ENCODE peak calls at places on chromosomes 5 and 9, in five cellular contexts. D is HFFc6, L is natural killer cell, A is coronary artery, V is cardiac fibroblast. E is an unnamed sample.

GRCh38 chr9:136142859-136143214 is 24.2 kb upstream of the TMEM250 start:
- DNase-seq in D (no peak), A (no peak), V (no peak), L (no peak), E (no peak)

GRCh38 chr9:106284300-106284699 is 578.7 kb upstream of the ZNF462 start:
- DNase-seq in L (no peak), A (no peak), D (no peak), V (no peak), E (no peak)

GRCh38 chr9:98187926-98188325 is 4.5 kb downstream of the CORO2A start:
- DNase-seq in L (no peak), A (no peak), V (no peak), D (no peak), E (no peak)

GRCh38 chr9:14906000-14906399 is 4.2 kb downstream of the FREM1 start:
- DNase-seq in L (no peak), A (no peak), D (no peak), V (no peak), E (no peak)

GRCh38 chr9:96719538-96720315 is 58.2 kb downstream of the ZNF510 start:
- DNase-seq in L (no peak), A (no peak), D (no peak), V (no peak), E (no peak)

GRCh38 chr9:80679920-80680319 is 1009.4 kb downstream of the TLE1 start:
- DNase-seq in D (no peak), V (no peak), L (no peak), A (no peak), E (no peak)

GRCh38 chr5:80739487-80739886 is 84.7 kb upstream of the DHFR start:
- DNase-seq in D (no peak), L (no peak), V (no peak), A (no peak), E (no peak)

GRCh38 chr9:89455356-89455824 is 42.5 kb downstream of the SEMA4D start:
- DNase-seq in A (no peak), D (no peak), V (no peak), L (no peak), E (no peak)

GRCh38 chr9:127776919-127777280 is 1.6 kb downstream of the SH2D3C start:
- DNase-seq in V (no peak), A (no peak), L (no peak), D (no peak), E (no peak)

GRCh38 chr9:121656941-121657340 is 5.5 kb downstream of the DAB2IP start:
- DNase-seq in D (no peak), L (no peak), A (no peak), V (no peak), E (no peak)

GRCh38 chr9:128149951-128150593 is 819 bp downstream of the LCN2 start:
- DNase-seq in V (no peak), D (no peak), L (no peak), A (no peak), E (no peak)

GRCh38 chr5:168327019-168327421 is 35.6 kb downstream of the WWC1 start:
- DNase-seq in V (no peak), A (no peak), D (peak; percentile 22), L (no peak), E (no peak)

GRCh38 chr5:60843693-60844428 is at the start of gene ELOVL7:
- DNase-seq in L (no peak), D (no peak), A (no peak), V (no peak), E (no peak)

GRCh38 chr5:931570-932145 is 39.0 kb downstream of the TRIP13 start:
- DNase-seq in V (no peak), A (no peak), D (no peak), L (no peak), E (no peak)

GRCh38 chr5:138604176-138604785 is 29.1 kb upstream of the HSPA9 start:
- DNase-seq in L (no peak), A (no peak), D (no peak), V (no peak), E (no peak)

GRCh38 chr9:4262735-4263141 is 37.1 kb downstream of the GLIS3 start:
- DNase-seq in L (no peak), D (peak; percentile 64), A (no peak), V (peak; percentile 92), E (peak; percentile 57)

GRCh38 chr5:176438959-176439757 is 9.0 kb upstream of the FAF2 start:
- DNase-seq in V (peak; percentile 70), L (no peak), A (no peak), D (peak; percentile 63), E (peak; percentile 35)

GRCh38 chr5:146130440-146131045 is 25.2 kb upstream of the PLAC8L1 start:
- DNase-seq in V (peak; percentile 58), A (no peak), D (peak; percentile 31), L (no peak), E (peak; percentile 28)

GRCh38 chr9:18703086-18703750 is 229.3 kb downstream of the ADAMTSL1 start:
- DNase-seq in A (no peak), V (no peak), L (no peak), D (no peak), E (no peak)

GRCh38 chr5:81006955-81007636 is 46.9 kb downstream of the RASGRF2 start:
- DNase-seq in L (no peak), V (no peak), D (no peak), A (no peak), E (no peak)

GRCh38 chr5:132790201-132790870 is 13.3 kb upstream of the SEPTIN8 start:
- DNase-seq in V (no peak), D (no peak), A (no peak), L (no peak), E (no peak)

GRCh38 chr5:34715711-34716110 is 59.6 kb downstream of the RAI14 start:
- DNase-seq in L (no peak), V (peak; percentile 80), D (peak; percentile 52), A (no peak), E (no peak)

GRCh38 chr5:145827275-145827674 is 7.9 kb downstream of the PRELID2 start:
- DNase-seq in A (no peak), L (no peak), D (no peak), V (peak; percentile 9), E (no peak)

GRCh38 chr9:11257992-11258391 is 645.2 kb upstream of the PTPRD start:
- DNase-seq in A (no peak), D (no peak), V (no peak), L (no peak), E (no peak)

GRCh38 chr5:7209583-7210139 is 186.3 kb upstream of the ADCY2 start:
- DNase-seq in L (no peak), D (no peak), V (no peak), A (no peak), E (no peak)

GRCh38 chr5:27311544-27311943 is 273.2 kb upstream of the CDH9 start:
- DNase-seq in D (no peak), V (peak; percentile 65), A (no peak), L (no peak), E (no peak)

GRCh38 chr9:114664181-114664580 is 6.6 kb upstream of the TEX53 start:
- DNase-seq in D (no peak), L (no peak), V (no peak), A (no peak), E (no peak)

GRCh38 chr9:130634801-130635200 is 29.6 kb upstream of the PRDM12 start:
- DNase-seq in A (no peak), L (no peak), D (no peak), V (no peak), E (no peak)

GRCh38 chr5:264346-264745 is 7.1 kb upstream of the PDCD6 start:
- DNase-seq in L (no peak), D (no peak), V (no peak), A (no peak), E (no peak)

GRCh38 chr9:114718801-114719221 is 36.8 kb upstream of the TEX48 start:
- DNase-seq in D (no peak), L (no peak), A (no peak), V (no peak), E (no peak)

GRCh38 chr5:57749396-57749795 is 266.8 kb upstream of the ACTBL2 start:
- DNase-seq in L (no peak), A (no peak), D (no peak), V (peak; percentile 72), E (peak; percentile 46)

GRCh38 chr5:40367260-40367659 is 312.5 kb upstream of the PTGER4 start:
- DNase-seq in D (peak; percentile 12), L (no peak), V (peak; percentile 46), A (no peak), E (no peak)

GRCh38 chr5:133287500-133287899 is 235.7 kb downstream of the HSPA4 start:
- DNase-seq in A (no peak), D (no peak), V (peak; percentile 43), L (no peak), E (no peak)

GRCh38 chr9:94632736-94633135 is 6.6 kb downstream of the FBP1 start:
- DNase-seq in V (no peak), D (peak; percentile 14), L (no peak), A (no peak), E (no peak)

GRCh38 chr5:130277002-130277401 is 372.7 kb downstream of the CHSY3 start:
- DNase-seq in V (no peak), A (no peak), L (no peak), D (no peak), E (no peak)

GRCh38 chr9:105881654-105882349 is 187.5 kb downstream of the TMEM38B start:
- DNase-seq in L (peak; percentile 40), A (no peak), V (peak; percentile 69), D (peak; percentile 11), E (peak; percentile 7)

GRCh38 chr5:163503106-163504090 is 2.0 kb upstream of the MAT2B start:
- DNase-seq in L (no peak), V (peak; percentile 75), D (peak; percentile 89), A (no peak), E (no peak)
- TF ChIP-seq CTCF in L (no peak), V (peak; percentile 37), D (peak; percentile 62), A (no peak), E (peak; percentile 50)

GRCh38 chr5:153816870-153817269 is 221.8 kb downstream of the FAM114A2 start:
- DNase-seq in A (no peak), L (no peak), D (peak; percentile 45), V (no peak), E (no peak)
- TF ChIP-seq CTCF in A (no peak), L (no peak), D (peak; percentile 39), V (no peak), E (no peak)

GRCh38 chr9:12716823-12717222 is 23.6 kb downstream of the TYRP1 start:
- DNase-seq in A (no peak), L (no peak), D (no peak), V (no peak), E (no peak)
- TF ChIP-seq CTCF in A (no peak), L (no peak), D (peak; percentile 54), V (no peak), E (no peak)

DNA sequence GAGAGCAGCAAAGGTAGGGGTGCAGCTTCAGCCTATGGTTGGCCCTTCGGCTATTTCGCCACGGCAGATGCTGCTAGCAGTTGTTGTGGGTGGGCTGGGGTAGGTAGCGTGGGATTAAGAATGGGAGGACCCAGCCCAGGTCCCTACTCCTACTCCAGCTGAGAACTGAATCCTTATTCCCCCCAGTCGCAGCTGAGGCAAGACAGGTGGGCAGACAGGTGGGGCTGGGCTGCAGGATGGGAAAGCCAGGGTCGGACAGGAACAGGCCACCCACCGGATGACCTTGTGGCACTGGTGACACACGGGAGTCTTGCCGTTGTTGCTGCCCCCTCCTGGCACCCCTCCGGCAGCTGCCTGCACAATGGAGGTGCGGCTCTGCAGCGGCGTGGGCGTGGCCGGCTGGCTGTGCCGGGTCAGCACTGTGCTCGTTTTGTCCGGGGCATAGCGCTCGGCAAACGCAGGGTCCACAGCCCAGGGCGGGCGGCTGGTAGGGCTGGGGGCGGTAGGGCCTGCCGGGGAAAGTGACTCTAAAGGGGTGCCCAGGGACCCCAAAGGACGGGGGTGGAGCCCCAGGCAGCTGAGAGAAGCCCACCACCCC is 8.2 kb downstream of the PDLIM7 start:
- DNase-seq in V (no peak), L (no peak), A (no peak), D (no peak), E (no peak)
- TF ChIP-seq CTCF in V (no peak), L (no peak), A (no peak), D (peak; percentile 42), E (peak; percentile 5)